ENCODE peak calls at places on chromosomes 1 and 21, in ten cellular contexts. One of them, this sample, is unnamed.

GRCh38 chr1:31064115-31064514 is 1.4 kb downstream of the PUM1 start:
- DNase-seq in cardiac fibroblast: peak; percentile 22
- DNase-seq in fibroblast of mammary gland: no peak
- DNase-seq in lower leg skin: no peak
- DNase-seq in psoas muscle: no peak
- DNase-seq in left ventricle myocardium inferior: no peak
- DNase-seq in GM10248: no peak
- DNase-seq in heart right ventricle: no peak
- DNase-seq in Calu3: no peak
- DNase-seq in HL-60: no peak
- DNase-seq in this sample: peak; percentile 14

GRCh38 chr1:150477320-150477719 is 9.9 kb upstream of the TARS2 start:
- DNase-seq in HL-60: no peak
- DNase-seq in heart right ventricle: peak; percentile 20
- DNase-seq in left ventricle myocardium inferior: peak; percentile 31
- DNase-seq in cardiac fibroblast: peak; percentile 10
- DNase-seq in psoas muscle: peak; percentile 81
- DNase-seq in Calu3: peak; percentile 14
- DNase-seq in fibroblast of mammary gland: no peak
- DNase-seq in lower leg skin: peak; percentile 71
- DNase-seq in GM10248: no peak
- DNase-seq in this sample: no peak

GRCh38 chr1:83641206-83641658 is 357.7 kb downstream of the TTLL7 start:
- DNase-seq in psoas muscle: no peak
- DNase-seq in cardiac fibroblast: peak; percentile 22
- DNase-seq in HL-60: no peak
- DNase-seq in fibroblast of mammary gland: peak; percentile 50
- DNase-seq in GM10248: no peak
- DNase-seq in Calu3: no peak
- DNase-seq in left ventricle myocardium inferior: no peak
- DNase-seq in heart right ventricle: peak; percentile 22
- DNase-seq in lower leg skin: no peak
- DNase-seq in this sample: peak; percentile 24

GRCh38 chr1:8283058-8283884 is 34.6 kb upstream of the SLC45A1 start:
- DNase-seq in Calu3: no peak
- DNase-seq in left ventricle myocardium inferior: peak; percentile 22
- DNase-seq in psoas muscle: no peak
- DNase-seq in heart right ventricle: no peak
- DNase-seq in lower leg skin: no peak
- DNase-seq in GM10248: peak; percentile 84
- DNase-seq in HL-60: peak; percentile 34
- DNase-seq in cardiac fibroblast: no peak
- DNase-seq in fibroblast of mammary gland: no peak
- DNase-seq in this sample: no peak

GRCh38 chr1:199002670-199003069 is 363.8 kb downstream of the PTPRC start:
- DNase-seq in psoas muscle: no peak
- DNase-seq in left ventricle myocardium inferior: no peak
- DNase-seq in GM10248: no peak
- DNase-seq in fibroblast of mammary gland: peak; percentile 11
- DNase-seq in lower leg skin: no peak
- DNase-seq in cardiac fibroblast: no peak
- DNase-seq in HL-60: no peak
- DNase-seq in Calu3: no peak
- DNase-seq in heart right ventricle: no peak
- DNase-seq in this sample: no peak

GRCh38 chr1:31776032-31776431 is 11.9 kb upstream of the ADGRB2 start:
- DNase-seq in psoas muscle: no peak
- DNase-seq in Calu3: no peak
- DNase-seq in lower leg skin: no peak
- DNase-seq in HL-60: no peak
- DNase-seq in GM10248: no peak
- DNase-seq in cardiac fibroblast: no peak
- DNase-seq in heart right ventricle: no peak
- DNase-seq in fibroblast of mammary gland: no peak
- DNase-seq in left ventricle myocardium inferior: no peak
- DNase-seq in this sample: no peak

GRCh38 chr1:228935855-228936727 is 200.8 kb downstream of the RHOU start:
- DNase-seq in HL-60: peak; percentile 40
- DNase-seq in heart right ventricle: peak; percentile 13
- DNase-seq in lower leg skin: peak; percentile 64
- DNase-seq in psoas muscle: no peak
- DNase-seq in cardiac fibroblast: no peak
- DNase-seq in fibroblast of mammary gland: no peak
- DNase-seq in Calu3: no peak
- DNase-seq in GM10248: no peak
- DNase-seq in left ventricle myocardium inferior: no peak
- DNase-seq in this sample: peak; percentile 27

GRCh38 chr1:202013601-202014000 is 3.2 kb downstream of the ELF3 start:
- DNase-seq in GM10248: no peak
- DNase-seq in lower leg skin: no peak
- DNase-seq in fibroblast of mammary gland: no peak
- DNase-seq in cardiac fibroblast: no peak
- DNase-seq in left ventricle myocardium inferior: no peak
- DNase-seq in psoas muscle: no peak
- DNase-seq in Calu3: peak; percentile 35
- DNase-seq in HL-60: no peak
- DNase-seq in heart right ventricle: no peak
- DNase-seq in this sample: no peak

GRCh38 chr1:143699731-143700130 is 272.1 kb downstream of the FAM72C start:
- DNase-seq in lower leg skin: no peak
- DNase-seq in heart right ventricle: no peak
- DNase-seq in GM10248: no peak
- DNase-seq in psoas muscle: no peak
- DNase-seq in cardiac fibroblast: no peak
- DNase-seq in fibroblast of mammary gland: no peak
- DNase-seq in HL-60: no peak
- DNase-seq in left ventricle myocardium inferior: no peak
- DNase-seq in Calu3: no peak
- DNase-seq in this sample: no peak

GRCh38 chr1:143694085-143694484 is 277.7 kb downstream of the FAM72C start:
- DNase-seq in fibroblast of mammary gland: no peak
- DNase-seq in cardiac fibroblast: no peak
- DNase-seq in Calu3: no peak
- DNase-seq in left ventricle myocardium inferior: no peak
- DNase-seq in lower leg skin: no peak
- DNase-seq in HL-60: no peak
- DNase-seq in GM10248: no peak
- DNase-seq in psoas muscle: no peak
- DNase-seq in heart right ventricle: no peak
- DNase-seq in this sample: no peak

GRCh38 chr1:143691971-143692529 is 279.7 kb downstream of the FAM72C start:
- DNase-seq in Calu3: no peak
- DNase-seq in left ventricle myocardium inferior: no peak
- DNase-seq in GM10248: no peak
- DNase-seq in lower leg skin: no peak
- DNase-seq in fibroblast of mammary gland: no peak
- DNase-seq in cardiac fibroblast: no peak
- DNase-seq in heart right ventricle: no peak
- DNase-seq in psoas muscle: no peak
- DNase-seq in HL-60: no peak
- DNase-seq in this sample: no peak

GRCh38 chr1:143699115-143699514 is 272.7 kb downstream of the FAM72C start:
- DNase-seq in Calu3: no peak
- DNase-seq in cardiac fibroblast: no peak
- DNase-seq in HL-60: peak; percentile 72
- DNase-seq in left ventricle myocardium inferior: no peak
- DNase-seq in heart right ventricle: no peak
- DNase-seq in fibroblast of mammary gland: no peak
- DNase-seq in lower leg skin: no peak
- DNase-seq in GM10248: no peak
- DNase-seq in psoas muscle: no peak
- DNase-seq in this sample: no peak

DNA sequence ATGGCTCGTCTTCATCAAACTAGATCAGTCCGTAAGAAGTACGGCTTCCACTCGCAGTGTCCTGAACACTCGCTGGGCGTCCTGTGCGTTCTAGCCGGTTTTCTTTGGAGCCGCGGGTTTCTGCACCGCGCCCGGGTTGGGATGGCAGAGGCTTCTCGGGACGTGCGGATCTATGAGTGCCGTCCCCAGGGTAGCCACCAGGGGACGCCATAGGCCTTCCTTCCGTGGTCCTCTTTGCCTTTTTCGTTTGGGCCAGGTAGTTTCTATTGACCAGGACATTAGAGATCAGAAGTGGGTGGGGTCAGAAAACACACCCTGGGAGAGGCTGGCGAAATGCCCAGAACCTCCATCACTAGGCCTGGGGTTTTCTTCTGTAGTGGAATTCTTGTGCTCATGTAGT is 273.8 kb downstream of the FAM72C start:
- DNase-seq in Calu3: peak; percentile 86
- DNase-seq in HL-60: peak; percentile 45
- DNase-seq in lower leg skin: peak; percentile 85
- DNase-seq in fibroblast of mammary gland: peak; percentile 39
- DNase-seq in GM10248: no peak
- DNase-seq in heart right ventricle: peak; percentile 5
- DNase-seq in cardiac fibroblast: peak; percentile 6
- DNase-seq in psoas muscle: no peak
- DNase-seq in left ventricle myocardium inferior: no peak
- DNase-seq in this sample: peak; percentile 76
- TF ChIP-seq CTCF in Calu3: peak; percentile 82
- TF ChIP-seq CTCF in HL-60: peak; percentile 51
- TF ChIP-seq CTCF in lower leg skin: no peak
- TF ChIP-seq CTCF in fibroblast of mammary gland: peak; percentile 72
- TF ChIP-seq CTCF in GM10248: no peak
- TF ChIP-seq CTCF in heart right ventricle: peak; percentile 46
- TF ChIP-seq CTCF in cardiac fibroblast: peak; percentile 55
- TF ChIP-seq CTCF in psoas muscle: no peak
- TF ChIP-seq CTCF in left ventricle myocardium inferior: peak; percentile 42
- TF ChIP-seq CTCF in this sample: peak; percentile 93

GRCh38 chr1:13949571-13949970 is 249.6 kb downstream of the PRDM2 start:
- DNase-seq in Calu3: no peak
- DNase-seq in psoas muscle: no peak
- DNase-seq in heart right ventricle: no peak
- DNase-seq in lower leg skin: no peak
- DNase-seq in cardiac fibroblast: no peak
- DNase-seq in left ventricle myocardium inferior: no peak
- DNase-seq in HL-60: no peak
- DNase-seq in fibroblast of mammary gland: no peak
- DNase-seq in GM10248: no peak
- DNase-seq in this sample: no peak

GRCh38 chr1:13951793-13952751 is 252.1 kb downstream of the PRDM2 start:
- DNase-seq in fibroblast of mammary gland: peak; percentile 85
- DNase-seq in cardiac fibroblast: peak; percentile 68
- DNase-seq in lower leg skin: no peak
- DNase-seq in HL-60: no peak
- DNase-seq in psoas muscle: no peak
- DNase-seq in left ventricle myocardium inferior: no peak
- DNase-seq in GM10248: no peak
- DNase-seq in heart right ventricle: no peak
- DNase-seq in Calu3: no peak
- DNase-seq in this sample: peak; percentile 25

GRCh38 chr1:13948396-13948795 is 248.4 kb downstream of the PRDM2 start:
- DNase-seq in psoas muscle: no peak
- DNase-seq in HL-60: no peak
- DNase-seq in left ventricle myocardium inferior: no peak
- DNase-seq in Calu3: no peak
- DNase-seq in heart right ventricle: no peak
- DNase-seq in cardiac fibroblast: no peak
- DNase-seq in fibroblast of mammary gland: peak; percentile 51
- DNase-seq in GM10248: no peak
- DNase-seq in lower leg skin: no peak
- DNase-seq in this sample: no peak

GRCh38 chr1:13948851-13949490 is 249.0 kb downstream of the PRDM2 start:
- DNase-seq in left ventricle myocardium inferior: peak; percentile 42
- DNase-seq in fibroblast of mammary gland: peak; percentile 100
- DNase-seq in GM10248: no peak
- DNase-seq in heart right ventricle: peak; percentile 16
- DNase-seq in psoas muscle: peak; percentile 66
- DNase-seq in Calu3: no peak
- DNase-seq in lower leg skin: peak; percentile 89
- DNase-seq in HL-60: no peak
- DNase-seq in cardiac fibroblast: peak; percentile 95
- DNase-seq in this sample: peak; percentile 77

GRCh38 chr1:13950637-13951036 is 250.6 kb downstream of the PRDM2 start:
- DNase-seq in HL-60: no peak
- DNase-seq in fibroblast of mammary gland: no peak
- DNase-seq in cardiac fibroblast: no peak
- DNase-seq in lower leg skin: no peak
- DNase-seq in heart right ventricle: no peak
- DNase-seq in psoas muscle: no peak
- DNase-seq in left ventricle myocardium inferior: no peak
- DNase-seq in GM10248: no peak
- DNase-seq in Calu3: no peak
- DNase-seq in this sample: peak; percentile 21
- TF ChIP-seq CTCF in HL-60: no peak
- TF ChIP-seq CTCF in fibroblast of mammary gland: peak; percentile 26
- TF ChIP-seq CTCF in cardiac fibroblast: peak; percentile 27
- TF ChIP-seq CTCF in lower leg skin: no peak
- TF ChIP-seq CTCF in heart right ventricle: peak; percentile 25
- TF ChIP-seq CTCF in psoas muscle: no peak
- TF ChIP-seq CTCF in left ventricle myocardium inferior: peak; percentile 18
- TF ChIP-seq CTCF in GM10248: no peak
- TF ChIP-seq CTCF in Calu3: no peak
- TF ChIP-seq CTCF in this sample: peak; percentile 16

GRCh38 chr1:185316163-185317033 is 645 bp downstream of the IVNS1ABP start:
- DNase-seq in left ventricle myocardium inferior: peak; percentile 97
- DNase-seq in heart right ventricle: peak; percentile 98
- DNase-seq in fibroblast of mammary gland: peak; percentile 84
- DNase-seq in cardiac fibroblast: peak; percentile 92
- DNase-seq in lower leg skin: peak; percentile 98
- DNase-seq in psoas muscle: peak; percentile 96
- DNase-seq in HL-60: peak; percentile 91
- DNase-seq in Calu3: peak; percentile 96
- DNase-seq in GM10248: peak; percentile 89
- DNase-seq in this sample: peak; percentile 94

GRCh38 chr1:185318431-185319151 is 1.5 kb upstream of the IVNS1ABP start:
- DNase-seq in psoas muscle: no peak
- DNase-seq in heart right ventricle: no peak
- DNase-seq in cardiac fibroblast: no peak
- DNase-seq in HL-60: no peak
- DNase-seq in fibroblast of mammary gland: no peak
- DNase-seq in left ventricle myocardium inferior: no peak
- DNase-seq in Calu3: no peak
- DNase-seq in lower leg skin: no peak
- DNase-seq in GM10248: no peak
- DNase-seq in this sample: no peak

GRCh38 chr1:185319152-185319501 is 2.1 kb upstream of the IVNS1ABP start:
- DNase-seq in lower leg skin: no peak
- DNase-seq in fibroblast of mammary gland: no peak
- DNase-seq in heart right ventricle: no peak
- DNase-seq in cardiac fibroblast: no peak
- DNase-seq in psoas muscle: no peak
- DNase-seq in left ventricle myocardium inferior: no peak
- DNase-seq in Calu3: no peak
- DNase-seq in HL-60: no peak
- DNase-seq in GM10248: no peak
- DNase-seq in this sample: no peak

GRCh38 chr1:185317034-185317885 is at the start of gene IVNS1ABP:
- DNase-seq in left ventricle myocardium inferior: peak; percentile 95
- DNase-seq in Calu3: peak; percentile 97
- DNase-seq in cardiac fibroblast: peak; percentile 93
- DNase-seq in lower leg skin: peak; percentile 99
- DNase-seq in fibroblast of mammary gland: peak; percentile 83
- DNase-seq in psoas muscle: peak; percentile 96
- DNase-seq in GM10248: peak; percentile 95
- DNase-seq in HL-60: peak; percentile 95
- DNase-seq in heart right ventricle: peak; percentile 95
- DNase-seq in this sample: peak; percentile 98

GRCh38 chr1:185317886-185318310 is 855 bp upstream of the IVNS1ABP start:
- DNase-seq in heart right ventricle: peak; percentile 28
- DNase-seq in lower leg skin: peak; percentile 85
- DNase-seq in cardiac fibroblast: peak; percentile 29
- DNase-seq in psoas muscle: peak; percentile 54
- DNase-seq in left ventricle myocardium inferior: no peak
- DNase-seq in HL-60: peak; percentile 79
- DNase-seq in fibroblast of mammary gland: no peak
- DNase-seq in Calu3: peak; percentile 64
- DNase-seq in GM10248: peak; percentile 62
- DNase-seq in this sample: peak; percentile 75
- TF ChIP-seq CTCF in heart right ventricle: no peak
- TF ChIP-seq CTCF in lower leg skin: no peak
- TF ChIP-seq CTCF in cardiac fibroblast: no peak
- TF ChIP-seq CTCF in psoas muscle: no peak
- TF ChIP-seq CTCF in left ventricle myocardium inferior: no peak
- TF ChIP-seq CTCF in HL-60: no peak
- TF ChIP-seq CTCF in fibroblast of mammary gland: no peak
- TF ChIP-seq CTCF in Calu3: peak; percentile 25
- TF ChIP-seq CTCF in GM10248: no peak
- TF ChIP-seq CTCF in this sample: no peak

DNA sequence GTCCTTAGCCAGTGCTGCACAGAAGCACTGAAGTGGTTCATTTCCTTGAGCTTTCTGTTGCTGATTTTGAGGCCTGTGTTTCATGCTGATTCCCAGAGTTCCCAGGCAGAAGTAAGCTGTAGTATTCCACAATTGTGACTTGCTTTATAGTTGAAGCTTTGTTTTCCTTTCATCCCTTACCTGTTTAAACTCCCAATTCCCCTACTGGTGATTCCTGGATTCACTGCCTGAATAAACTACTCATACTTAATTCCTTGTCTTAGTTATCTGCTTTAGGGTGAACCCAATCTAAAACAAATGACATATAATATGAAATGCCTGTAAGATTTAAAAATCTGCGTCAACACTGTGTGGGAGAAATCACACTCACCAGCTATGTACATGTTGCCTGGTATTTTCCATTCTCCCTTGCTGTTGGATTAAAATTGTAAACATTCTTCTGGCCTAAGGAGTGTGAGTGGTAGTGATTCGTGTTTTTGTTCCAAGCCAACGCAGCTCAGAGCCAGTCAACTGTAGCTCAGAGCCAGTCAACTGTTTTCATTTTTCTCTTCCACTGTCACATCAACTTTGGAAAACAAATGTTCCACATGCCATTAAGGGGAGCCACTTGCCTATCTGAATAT is 879.4 kb downstream of the MRPL39 start:
- DNase-seq in psoas muscle: no peak
- DNase-seq in HL-60: no peak
- DNase-seq in cardiac fibroblast: no peak
- DNase-seq in GM10248: no peak
- DNase-seq in Calu3: no peak
- DNase-seq in left ventricle myocardium inferior: no peak
- DNase-seq in fibroblast of mammary gland: no peak
- DNase-seq in lower leg skin: no peak
- DNase-seq in heart right ventricle: no peak
- DNase-seq in this sample: no peak
- TF ChIP-seq CTCF in psoas muscle: no peak
- TF ChIP-seq CTCF in HL-60: no peak
- TF ChIP-seq CTCF in cardiac fibroblast: no peak
- TF ChIP-seq CTCF in GM10248: no peak
- TF ChIP-seq CTCF in Calu3: no peak
- TF ChIP-seq CTCF in left ventricle myocardium inferior: no peak
- TF ChIP-seq CTCF in fibroblast of mammary gland: no peak
- TF ChIP-seq CTCF in lower leg skin: no peak
- TF ChIP-seq CTCF in heart right ventricle: no peak
- TF ChIP-seq CTCF in this sample: no peak

This sample was measured in MCF 10A.